ENCODE peak calls at places on chromosomes 6 and 20, in nine cellular contexts. One of them, this sample, is unnamed.

GRCh38 chr6:17237246-17237645 is 43.9 kb upstream of the RBM24 start:
- DNase-seq in MM.1S: no peak
- DNase-seq in hepatocyte: no peak
- DNase-seq in GM23338: no peak
- DNase-seq in GM23248: no peak
- DNase-seq in OCI-LY7: no peak
- DNase-seq in SK-N-SH: no peak
- DNase-seq in neural progenitor cell: no peak
- DNase-seq in HCT116: no peak
- DNase-seq in this sample: no peak

GRCh38 chr20:57372157-57372556 is 19.0 kb upstream of the RBM38 start:
- DNase-seq in SK-N-SH: no peak
- DNase-seq in HCT116: no peak
- DNase-seq in GM23248: no peak
- DNase-seq in neural progenitor cell: no peak
- DNase-seq in OCI-LY7: no peak
- DNase-seq in MM.1S: no peak
- DNase-seq in GM23338: no peak
- DNase-seq in hepatocyte: no peak
- DNase-seq in this sample: no peak

GRCh38 chr6:13289789-13290318 is 38.5 kb downstream of the TBC1D7 start:
- DNase-seq in SK-N-SH: no peak
- DNase-seq in HCT116: no peak
- DNase-seq in GM23338: no peak
- DNase-seq in neural progenitor cell: no peak
- DNase-seq in OCI-LY7: no peak
- DNase-seq in MM.1S: no peak
- DNase-seq in GM23248: no peak
- DNase-seq in hepatocyte: peak
- DNase-seq in this sample: no peak

GRCh38 chr6:169472786-169473416 is 219.3 kb upstream of the THBS2 start:
- DNase-seq in neural progenitor cell: no peak
- DNase-seq in GM23338: no peak
- DNase-seq in HCT116: no peak
- DNase-seq in SK-N-SH: no peak
- DNase-seq in MM.1S: no peak
- DNase-seq in GM23248: no peak
- DNase-seq in OCI-LY7: no peak
- DNase-seq in hepatocyte: no peak
- DNase-seq in this sample: no peak

GRCh38 chr6:13575377-13575775 is 975 bp downstream of the SIRT5 start:
- DNase-seq in OCI-LY7: no peak
- DNase-seq in GM23248: no peak
- DNase-seq in GM23338: no peak
- DNase-seq in SK-N-SH: no peak
- DNase-seq in HCT116: no peak
- DNase-seq in neural progenitor cell: no peak
- DNase-seq in hepatocyte: no peak
- DNase-seq in MM.1S: peak
- DNase-seq in this sample: no peak

GRCh38 chr20:1263853-1264252 is 2.2 kb upstream of the SNPH start:
- DNase-seq in OCI-LY7: no peak
- DNase-seq in GM23248: peak
- DNase-seq in hepatocyte: no peak
- DNase-seq in MM.1S: no peak
- DNase-seq in HCT116: no peak
- DNase-seq in SK-N-SH: no peak
- DNase-seq in GM23338: peak
- DNase-seq in neural progenitor cell: no peak
- DNase-seq in this sample: no peak

GRCh38 chr6:16684195-16684689 is 77.0 kb downstream of the ATXN1 start:
- DNase-seq in neural progenitor cell: no peak
- DNase-seq in MM.1S: no peak
- DNase-seq in HCT116: no peak
- DNase-seq in OCI-LY7: no peak
- DNase-seq in hepatocyte: no peak
- DNase-seq in GM23338: no peak
- DNase-seq in GM23248: no peak
- DNase-seq in SK-N-SH: no peak
- DNase-seq in this sample: peak

GRCh38 chr20:37351689-37352610 is 6.0 kb downstream of the SRC start:
- DNase-seq in hepatocyte: no peak
- DNase-seq in OCI-LY7: no peak
- DNase-seq in GM23248: no peak
- DNase-seq in MM.1S: no peak
- DNase-seq in SK-N-SH: peak
- DNase-seq in HCT116: no peak
- DNase-seq in neural progenitor cell: no peak
- DNase-seq in GM23338: no peak
- DNase-seq in this sample: no peak

GRCh38 chr6:43491750-43492661 is 14.6 kb downstream of the TJAP1 start:
- DNase-seq in GM23338: no peak
- DNase-seq in MM.1S: no peak
- DNase-seq in HCT116: no peak
- DNase-seq in GM23248: peak
- DNase-seq in neural progenitor cell: no peak
- DNase-seq in OCI-LY7: no peak
- DNase-seq in SK-N-SH: peak
- DNase-seq in hepatocyte: no peak
- DNase-seq in this sample: no peak

GRCh38 chr20:8667306-8667705 is 401.6 kb upstream of the PLCB4 start:
- DNase-seq in SK-N-SH: no peak
- DNase-seq in GM23338: no peak
- DNase-seq in OCI-LY7: no peak
- DNase-seq in neural progenitor cell: no peak
- DNase-seq in MM.1S: no peak
- DNase-seq in hepatocyte: no peak
- DNase-seq in HCT116: no peak
- DNase-seq in GM23248: no peak
- DNase-seq in this sample: no peak

GRCh38 chr20:23753589-23753988 is 2.9 kb upstream of the CST1 start:
- DNase-seq in SK-N-SH: no peak
- DNase-seq in OCI-LY7: no peak
- DNase-seq in GM23338: no peak
- DNase-seq in GM23248: no peak
- DNase-seq in HCT116: no peak
- DNase-seq in neural progenitor cell: no peak
- DNase-seq in hepatocyte: no peak
- DNase-seq in MM.1S: no peak
- DNase-seq in this sample: no peak

GRCh38 chr6:55040102-55040848 is 134.0 kb upstream of the HCRTR2 start:
- DNase-seq in GM23338: no peak
- DNase-seq in HCT116: no peak
- DNase-seq in neural progenitor cell: no peak
- DNase-seq in SK-N-SH: no peak
- DNase-seq in MM.1S: no peak
- DNase-seq in GM23248: peak
- DNase-seq in OCI-LY7: no peak
- DNase-seq in hepatocyte: no peak
- DNase-seq in this sample: peak

GRCh38 chr20:46951840-46952497 is 57.3 kb downstream of the EYA2 start:
- DNase-seq in MM.1S: no peak
- DNase-seq in OCI-LY7: no peak
- DNase-seq in SK-N-SH: no peak
- DNase-seq in GM23248: peak
- DNase-seq in HCT116: no peak
- DNase-seq in hepatocyte: no peak
- DNase-seq in neural progenitor cell: no peak
- DNase-seq in GM23338: peak
- DNase-seq in this sample: peak

GRCh38 chr6:95280690-95281273 is 296.6 kb upstream of the MANEA start:
- DNase-seq in MM.1S: no peak
- DNase-seq in neural progenitor cell: peak
- DNase-seq in hepatocyte: peak
- DNase-seq in OCI-LY7: peak
- DNase-seq in HCT116: peak
- DNase-seq in GM23338: peak
- DNase-seq in GM23248: peak
- DNase-seq in SK-N-SH: peak
- DNase-seq in this sample: peak

DNA sequence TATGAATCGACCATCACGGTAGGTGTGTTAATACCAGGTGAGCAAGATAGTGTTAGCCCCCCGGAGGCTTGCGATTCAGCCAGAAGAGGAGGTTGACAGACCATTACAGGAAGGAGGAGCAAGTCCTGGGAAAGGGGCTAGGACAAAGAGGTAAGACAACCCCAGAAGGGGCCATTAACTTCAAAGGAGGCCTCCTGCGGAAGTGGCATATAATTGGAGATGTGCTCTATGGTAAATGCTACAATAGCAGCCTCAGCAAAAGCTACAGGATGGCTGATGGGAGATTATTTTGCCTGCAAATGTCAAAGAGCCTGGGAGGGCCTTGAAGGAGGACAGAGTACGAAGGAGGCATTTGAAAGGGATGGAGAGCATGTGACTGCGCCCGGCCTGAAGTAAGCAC is 108.6 kb upstream of the CITED2 start:
- DNase-seq in MM.1S: no peak
- DNase-seq in OCI-LY7: no peak
- DNase-seq in SK-N-SH: no peak
- DNase-seq in GM23338: peak
- DNase-seq in GM23248: no peak
- DNase-seq in HCT116: no peak
- DNase-seq in neural progenitor cell: peak
- DNase-seq in hepatocyte: no peak
- DNase-seq in this sample: no peak
- TF ChIP-seq EZH2phosphoT487 in MM.1S: no peak
- TF ChIP-seq EZH2phosphoT487 in OCI-LY7: no peak
- TF ChIP-seq EZH2phosphoT487 in SK-N-SH: no peak
- TF ChIP-seq EZH2phosphoT487 in GM23338: no peak
- TF ChIP-seq EZH2phosphoT487 in GM23248: no peak
- TF ChIP-seq EZH2phosphoT487 in HCT116: no peak
- TF ChIP-seq EZH2phosphoT487 in neural progenitor cell: no peak
- TF ChIP-seq EZH2phosphoT487 in hepatocyte: no peak
- TF ChIP-seq EZH2phosphoT487 in this sample: no peak

DNA sequence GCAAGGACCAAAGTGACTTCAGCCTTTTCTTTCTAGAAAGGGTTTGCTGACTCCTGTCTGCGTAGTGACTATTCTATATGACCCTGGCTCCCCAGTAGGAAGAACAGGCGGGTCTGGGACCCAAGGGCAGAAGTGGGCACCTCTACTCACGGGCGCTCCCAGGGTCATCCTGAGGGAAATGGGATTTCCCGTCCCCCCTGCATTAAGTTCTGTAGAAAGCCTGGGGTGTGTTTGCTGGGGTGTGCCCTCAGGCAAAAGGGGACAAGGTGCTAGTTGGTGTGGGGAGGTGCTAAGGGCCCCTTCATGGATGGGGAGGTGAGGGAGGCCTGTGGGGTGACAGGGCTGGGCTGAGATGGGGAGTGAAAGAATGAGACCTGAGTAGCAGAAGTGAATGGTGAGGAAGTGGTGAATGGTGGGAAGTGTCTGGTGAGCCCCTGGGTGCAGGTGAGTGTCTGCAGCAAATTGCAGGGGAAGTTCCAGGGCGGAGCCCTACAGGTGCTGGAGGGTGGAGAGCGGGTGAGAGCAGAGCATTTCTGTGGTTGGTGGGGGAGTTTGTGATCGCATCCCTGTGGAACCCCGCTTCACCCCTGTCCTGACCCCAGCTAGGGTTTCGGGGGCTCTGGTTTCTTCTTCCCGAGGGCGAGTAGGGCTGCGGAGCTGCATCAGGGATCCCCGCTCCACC is 21.1 kb downstream of the RAET1L start:
- DNase-seq in GM23248: no peak
- DNase-seq in OCI-LY7: peak
- DNase-seq in SK-N-SH: no peak
- DNase-seq in HCT116: no peak
- DNase-seq in hepatocyte: no peak
- DNase-seq in neural progenitor cell: no peak
- DNase-seq in MM.1S: peak
- DNase-seq in GM23338: no peak
- DNase-seq in this sample: no peak
- TF ChIP-seq EZH2phosphoT487 in GM23248: no peak
- TF ChIP-seq EZH2phosphoT487 in OCI-LY7: no peak
- TF ChIP-seq EZH2phosphoT487 in SK-N-SH: no peak
- TF ChIP-seq EZH2phosphoT487 in HCT116: no peak
- TF ChIP-seq EZH2phosphoT487 in hepatocyte: no peak
- TF ChIP-seq EZH2phosphoT487 in neural progenitor cell: no peak
- TF ChIP-seq EZH2phosphoT487 in MM.1S: no peak
- TF ChIP-seq EZH2phosphoT487 in GM23338: no peak
- TF ChIP-seq EZH2phosphoT487 in this sample: no peak

GRCh38 chr20:10902836-10903410 is 229.1 kb upstream of the JAG1 start:
- DNase-seq in MM.1S: no peak
- DNase-seq in GM23248: peak
- DNase-seq in hepatocyte: no peak
- DNase-seq in neural progenitor cell: no peak
- DNase-seq in OCI-LY7: no peak
- DNase-seq in GM23338: no peak
- DNase-seq in SK-N-SH: no peak
- DNase-seq in HCT116: no peak
- DNase-seq in this sample: no peak
- TF ChIP-seq EZH2phosphoT487 in MM.1S: no peak
- TF ChIP-seq EZH2phosphoT487 in GM23248: no peak
- TF ChIP-seq EZH2phosphoT487 in hepatocyte: no peak
- TF ChIP-seq EZH2phosphoT487 in neural progenitor cell: no peak
- TF ChIP-seq EZH2phosphoT487 in OCI-LY7: no peak
- TF ChIP-seq EZH2phosphoT487 in GM23338: no peak
- TF ChIP-seq EZH2phosphoT487 in SK-N-SH: no peak
- TF ChIP-seq EZH2phosphoT487 in HCT116: no peak
- TF ChIP-seq EZH2phosphoT487 in this sample: no peak

GRCh38 chr6:141635621-141636020 is 497.1 kb upstream of the GJE1 start:
- DNase-seq in GM23338: no peak
- DNase-seq in hepatocyte: no peak
- DNase-seq in SK-N-SH: no peak
- DNase-seq in MM.1S: no peak
- DNase-seq in HCT116: no peak
- DNase-seq in GM23248: no peak
- DNase-seq in OCI-LY7: no peak
- DNase-seq in neural progenitor cell: no peak
- DNase-seq in this sample: no peak

GRCh38 chr6:141641951-141642350 is 490.8 kb upstream of the GJE1 start:
- DNase-seq in OCI-LY7: no peak
- DNase-seq in MM.1S: no peak
- DNase-seq in SK-N-SH: no peak
- DNase-seq in hepatocyte: no peak
- DNase-seq in neural progenitor cell: no peak
- DNase-seq in HCT116: no peak
- DNase-seq in GM23338: no peak
- DNase-seq in GM23248: no peak
- DNase-seq in this sample: no peak

DNA sequence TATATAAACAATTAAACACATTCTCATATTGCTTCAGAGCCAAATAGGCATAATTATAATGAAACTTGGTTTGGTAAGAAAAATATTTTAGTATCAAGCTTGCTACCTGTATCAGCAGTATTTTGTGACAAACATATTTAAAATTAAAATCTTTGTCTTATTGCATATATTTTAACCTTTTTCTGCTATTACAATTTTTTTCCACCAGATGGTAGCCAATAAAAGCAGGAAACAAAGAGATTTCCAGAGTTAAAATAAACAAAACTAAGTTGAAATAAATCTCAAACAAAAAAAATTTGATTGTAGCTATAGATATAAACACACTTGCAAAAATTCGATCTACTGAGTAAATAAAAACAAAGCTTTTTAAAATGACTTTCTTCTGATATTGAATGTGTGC is 491.3 kb upstream of the GJE1 start:
- DNase-seq in neural progenitor cell: no peak
- DNase-seq in hepatocyte: no peak
- DNase-seq in GM23248: peak
- DNase-seq in OCI-LY7: no peak
- DNase-seq in GM23338: no peak
- DNase-seq in HCT116: no peak
- DNase-seq in MM.1S: no peak
- DNase-seq in SK-N-SH: no peak
- DNase-seq in this sample: peak
- TF ChIP-seq EZH2phosphoT487 in neural progenitor cell: no peak
- TF ChIP-seq EZH2phosphoT487 in hepatocyte: no peak
- TF ChIP-seq EZH2phosphoT487 in GM23248: no peak
- TF ChIP-seq EZH2phosphoT487 in OCI-LY7: no peak
- TF ChIP-seq EZH2phosphoT487 in GM23338: no peak
- TF ChIP-seq EZH2phosphoT487 in HCT116: no peak
- TF ChIP-seq EZH2phosphoT487 in MM.1S: no peak
- TF ChIP-seq EZH2phosphoT487 in SK-N-SH: no peak
- TF ChIP-seq EZH2phosphoT487 in this sample: no peak

GRCh38 chr6:148118303-148118702 is 224.3 kb upstream of the SASH1 start:
- DNase-seq in SK-N-SH: no peak
- DNase-seq in neural progenitor cell: no peak
- DNase-seq in HCT116: no peak
- DNase-seq in GM23338: no peak
- DNase-seq in OCI-LY7: no peak
- DNase-seq in hepatocyte: no peak
- DNase-seq in MM.1S: no peak
- DNase-seq in GM23248: no peak
- DNase-seq in this sample: no peak
- TF ChIP-seq EZH2phosphoT487 in SK-N-SH: no peak
- TF ChIP-seq EZH2phosphoT487 in neural progenitor cell: no peak
- TF ChIP-seq EZH2phosphoT487 in HCT116: no peak
- TF ChIP-seq EZH2phosphoT487 in GM23338: no peak
- TF ChIP-seq EZH2phosphoT487 in OCI-LY7: no peak
- TF ChIP-seq EZH2phosphoT487 in hepatocyte: no peak
- TF ChIP-seq EZH2phosphoT487 in MM.1S: no peak
- TF ChIP-seq EZH2phosphoT487 in GM23248: no peak
- TF ChIP-seq EZH2phosphoT487 in this sample: no peak